ENCODE peak calls at places on chromosomes 16 and 17, in nine cellular contexts. D is BJ, E is bronchial epithelial cell, R is AG04450, U is Peyer's patch, S is GM12865, C is H7, B is thyroid gland, H is pancreas. T is an unnamed sample.

GRCh38 chr17:63151981-63152523 is 186.0 kb downstream of the TANC2 start:
- DNase-seq in D (no peak), E (no peak), R (no peak), U (no peak), S (no peak), C (no peak), B (no peak), H (no peak), T (no peak)

GRCh38 chr16:48617711-48618148 is 7.8 kb upstream of the N4BP1 start:
- DNase-seq in D (no peak), E (peak), R (no peak), U (no peak), S (no peak), C (no peak), B (peak), H (no peak), T (no peak)

GRCh38 chr17:81517339-81518112 is 4.9 kb upstream of the ACTG1 start:
- DNase-seq in D (no peak), E (no peak), R (no peak), U (peak), S (peak), C (peak), B (no peak), H (peak), T (no peak)

GRCh38 chr16:15506441-15506840 is 72.1 kb downstream of the BMERB1 start:
- DNase-seq in D (no peak), E (no peak), R (no peak), U (no peak), S (no peak), C (no peak), B (no peak), H (no peak), T (no peak)

GRCh38 chr16:66728117-66728787 is 23.2 kb downstream of the DYNC1LI2 start:
- DNase-seq in D (no peak), E (peak), R (no peak), U (no peak), S (peak), C (peak), B (peak), H (peak), T (peak)

GRCh38 chr16:47150067-47150466 is 6.3 kb upstream of the NETO2 start:
- DNase-seq in D (no peak), E (no peak), R (no peak), U (no peak), S (no peak), C (no peak), B (no peak), H (no peak), T (no peak)

GRCh38 chr17:11304568-11304967 is 63.6 kb downstream of the SHISA6 start:
- DNase-seq in D (no peak), E (no peak), R (no peak), U (no peak), S (no peak), C (no peak), B (peak), H (no peak), T (no peak)

GRCh38 chr16:11682655-11683096 is 14.4 kb downstream of the SNN start:
- DNase-seq in D (peak), E (peak), R (peak), U (no peak), S (no peak), C (no peak), B (no peak), H (no peak), T (no peak)

GRCh38 chr17:47967607-47968252 is 3.2 kb upstream of the CDK5RAP3 start:
- DNase-seq in D (no peak), E (peak), R (peak), U (peak), S (no peak), C (no peak), B (no peak), H (peak), T (no peak)

GRCh38 chr16:21301895-21302291 is 23.8 kb upstream of the CRYM start:
- DNase-seq in D (no peak), E (no peak), R (no peak), U (no peak), S (no peak), C (no peak), B (no peak), H (no peak), T (no peak)

GRCh38 chr17:246226-246625 is 64.8 kb upstream of the DOC2B start:
- DNase-seq in D (no peak), E (no peak), R (no peak), U (no peak), S (no peak), C (no peak), B (no peak), H (no peak), T (no peak)

GRCh38 chr16:89921131-89921698 is 1.9 kb upstream of the TUBB3 start:
- DNase-seq in D (no peak), E (no peak), R (no peak), U (no peak), S (no peak), C (peak), B (no peak), H (no peak), T (no peak)
- H3K4me3 ChIP-seq in D (peak), E (no peak), R (peak), U (no peak), S (no peak), C (peak), B (no peak), H (peak), T (no peak)

GRCh38 chr17:40953876-40954275 is 12.9 kb downstream of the KRT39 start:
- DNase-seq in D (peak), E (peak), R (peak), U (no peak), S (no peak), C (no peak), B (no peak), H (no peak), T (no peak)

GRCh38 chr17:40958086-40958953 is 8.4 kb downstream of the KRT39 start:
- DNase-seq in D (no peak), E (peak), R (no peak), U (no peak), S (no peak), C (no peak), B (no peak), H (no peak), T (no peak)

GRCh38 chr17:40960144-40960543 is 6.6 kb downstream of the KRT39 start:
- DNase-seq in D (no peak), E (peak), R (peak), U (no peak), S (no peak), C (no peak), B (no peak), H (no peak), T (no peak)

GRCh38 chr17:40952675-40953074 is 14.1 kb downstream of the KRT39 start:
- DNase-seq in D (peak), E (peak), R (peak), U (no peak), S (no peak), C (no peak), B (no peak), H (no peak), T (no peak)

DNA sequence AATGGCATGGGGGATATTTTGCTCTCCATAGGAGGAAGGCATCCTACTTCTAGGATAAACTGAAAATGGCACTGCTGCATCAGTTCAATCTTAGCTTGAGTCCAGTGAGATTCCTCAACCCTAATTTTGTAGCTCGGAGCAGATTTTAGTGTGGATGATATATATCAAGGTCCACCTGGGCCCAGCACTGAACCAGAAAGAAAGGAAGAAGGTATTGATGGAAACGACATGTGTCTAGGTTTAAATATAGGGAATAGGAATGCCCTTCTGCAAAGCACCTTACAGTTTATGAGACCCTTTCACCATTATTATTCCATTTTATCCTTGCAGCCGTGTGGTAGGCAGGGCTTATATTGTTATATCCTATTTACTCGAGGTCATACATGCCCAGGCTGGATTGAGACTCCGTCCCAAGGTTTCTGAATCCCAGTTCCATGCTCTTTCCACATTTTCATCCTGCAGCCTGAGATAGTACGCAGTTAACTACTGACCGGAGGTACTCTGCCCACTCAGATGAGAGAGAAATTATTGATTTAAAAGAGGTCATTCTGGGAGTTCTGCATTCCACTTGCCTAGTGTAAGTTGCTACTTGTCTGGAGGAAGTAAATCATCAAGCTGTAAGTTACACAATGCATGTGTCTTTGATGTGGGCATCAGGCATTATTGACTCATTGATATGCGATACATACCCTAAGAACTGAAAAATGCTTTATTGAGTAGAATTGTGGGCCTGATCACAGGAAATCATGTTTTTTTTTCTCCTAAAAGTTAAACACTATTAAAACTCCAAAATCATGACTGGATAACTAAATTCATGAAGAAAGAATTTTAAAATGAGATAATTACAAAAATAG is 10.1 kb downstream of the KRT39 start:
- DNase-seq in D (peak), E (peak), R (peak), U (no peak), S (no peak), C (no peak), B (no peak), H (no peak), T (no peak)
- H3K4me3 ChIP-seq in D (no peak), E (no peak), R (no peak), U (no peak), S (no peak), C (no peak), B (no peak), H (no peak), T (no peak)

GRCh38 chr17:2708585-2709172 is 2.9 kb downstream of the CLUH start:
- DNase-seq in D (no peak), E (no peak), R (no peak), U (no peak), S (no peak), C (peak), B (no peak), H (peak), T (no peak)
- H3K4me3 ChIP-seq in D (no peak), E (peak), R (no peak), U (peak), S (peak), C (no peak), B (no peak), H (peak), T (no peak)

GRCh38 chr17:6554871-6555330 is 1.5 kb downstream of the PITPNM3 start:
- DNase-seq in D (no peak), E (no peak), R (no peak), U (no peak), S (no peak), C (peak), B (peak), H (no peak), T (no peak)
- H3K4me3 ChIP-seq in D (no peak), E (peak), R (no peak), U (peak), S (no peak), C (peak), B (no peak), H (peak), T (no peak)

GRCh38 chr17:2854662-2855061 is 58.4 kb downstream of the RAP1GAP2 start:
- DNase-seq in D (no peak), E (peak), R (no peak), U (no peak), S (no peak), C (no peak), B (peak), H (peak), T (no peak)

GRCh38 chr17:2853111-2853721 is 57.0 kb downstream of the RAP1GAP2 start:
- DNase-seq in D (no peak), E (peak), R (no peak), U (peak), S (no peak), C (peak), B (peak), H (peak), T (peak)

GRCh38 chr17:2853722-2854580 is 57.7 kb downstream of the RAP1GAP2 start:
- DNase-seq in D (no peak), E (peak), R (no peak), U (peak), S (no peak), C (peak), B (peak), H (peak), T (peak)

GRCh38 chr17:2856727-2857126 is 60.5 kb downstream of the RAP1GAP2 start:
- DNase-seq in D (no peak), E (no peak), R (no peak), U (no peak), S (no peak), C (no peak), B (no peak), H (no peak), T (no peak)

DNA sequence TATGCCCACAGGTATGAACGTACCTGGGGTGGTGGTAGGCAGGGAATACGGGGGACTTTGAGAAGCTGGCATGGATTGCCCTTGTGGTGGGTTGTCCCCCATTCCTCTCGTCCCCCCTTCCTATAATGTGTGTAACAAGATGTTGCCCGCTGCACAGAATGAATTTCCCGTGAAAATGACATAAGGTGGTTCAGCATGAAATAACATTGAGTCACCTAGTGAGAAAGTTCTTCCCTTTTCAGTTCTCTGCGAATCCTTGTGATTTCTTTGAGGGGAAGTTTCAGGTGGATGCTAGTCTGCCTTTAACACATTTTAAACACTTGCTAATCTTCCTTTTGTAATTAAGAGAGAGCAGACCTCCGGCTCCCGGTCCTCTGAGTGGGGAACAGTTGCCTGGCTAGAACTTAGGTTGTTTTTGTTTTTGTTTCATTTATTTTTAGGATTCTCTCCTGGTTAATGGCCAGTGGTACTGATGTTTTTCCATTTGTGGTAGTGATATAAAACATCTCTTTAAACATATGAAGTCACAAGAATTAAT is 58.9 kb downstream of the RAP1GAP2 start:
- DNase-seq in D (no peak), E (peak), R (no peak), U (no peak), S (no peak), C (no peak), B (no peak), H (no peak), T (no peak)
- H3K4me3 ChIP-seq in D (peak), E (peak), R (peak), U (peak), S (no peak), C (peak), B (no peak), H (peak), T (no peak)

GRCh38 chr16:17414421-17414820 is 56.3 kb downstream of the XYLT1 start:
- DNase-seq in D (no peak), E (no peak), R (no peak), U (peak), S (peak), C (no peak), B (no peak), H (no peak), T (no peak)
- H3K4me3 ChIP-seq in D (no peak), E (no peak), R (no peak), U (no peak), S (no peak), C (no peak), B (no peak), H (no peak), T (no peak)

GRCh38 chr16:68643847-68644246 is 1.3 kb upstream of the CDH3 start:
- DNase-seq in D (no peak), E (no peak), R (no peak), U (no peak), S (no peak), C (peak), B (peak), H (no peak), T (no peak)
- H3K4me3 ChIP-seq in D (no peak), E (no peak), R (no peak), U (no peak), S (no peak), C (no peak), B (no peak), H (no peak), T (no peak)

GRCh38 chr16:75044800-75045361 is 46.1 kb downstream of the ZNRF1 start:
- DNase-seq in D (peak), E (no peak), R (no peak), U (no peak), S (peak), C (no peak), B (peak), H (no peak), T (no peak)
- H3K4me3 ChIP-seq in D (no peak), E (no peak), R (no peak), U (no peak), S (no peak), C (no peak), B (no peak), H (no peak), T (no peak)

DNA sequence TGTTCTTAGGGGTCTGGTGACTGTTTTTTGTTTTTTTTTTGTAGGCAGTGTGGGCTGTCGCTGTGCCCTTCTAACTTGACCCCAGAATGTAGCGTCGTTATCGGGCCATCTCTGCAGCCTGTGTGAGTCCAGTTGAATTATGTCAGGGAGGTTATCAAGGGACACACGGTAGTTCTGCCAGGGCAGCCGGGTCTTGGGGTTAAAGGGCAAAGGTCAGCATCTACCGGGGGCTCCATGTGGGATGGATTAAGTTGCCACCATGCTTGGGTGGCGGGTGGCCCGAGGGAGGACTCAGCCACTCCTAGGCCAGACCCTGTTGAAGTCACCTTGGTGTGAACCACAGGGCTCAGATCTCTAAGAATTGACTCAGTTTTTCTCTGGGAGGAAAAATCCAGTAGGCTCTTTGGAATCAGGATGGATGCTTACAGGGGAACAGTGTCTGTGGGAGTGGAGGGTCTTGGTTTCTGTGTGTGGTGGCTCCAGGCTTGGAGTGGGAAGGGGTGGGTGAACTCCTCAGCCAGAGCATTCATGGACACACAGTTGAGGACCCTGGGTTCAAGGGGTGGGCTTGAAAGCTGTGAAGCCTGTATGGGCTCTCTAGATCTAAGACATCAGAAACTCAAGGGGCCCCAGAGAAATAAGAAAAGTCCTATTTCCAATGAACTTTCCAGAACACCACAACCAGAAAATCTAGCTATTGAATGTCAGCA is 191.7 kb downstream of the IRF8 start:
- DNase-seq in D (no peak), E (no peak), R (no peak), U (peak), S (no peak), C (no peak), B (no peak), H (no peak), T (no peak)
- H3K4me3 ChIP-seq in D (no peak), E (no peak), R (no peak), U (no peak), S (no peak), C (no peak), B (no peak), H (no peak), T (no peak)

GRCh38 chr17:37743875-37744632 is 805 bp downstream of the HNF1B start:
- DNase-seq in D (no peak), E (no peak), R (no peak), U (peak), S (peak), C (peak), B (no peak), H (peak), T (no peak)
- H3K4me3 ChIP-seq in D (no peak), E (peak), R (no peak), U (peak), S (peak), C (peak), B (no peak), H (peak), T (no peak)

T was measured in naive thymus-derived CD4-positive, alpha-beta T cell.